ENCODE peak calls at places on chromosomes 7 and 10, in five cellular contexts. K is brain microvascular endothelial cell, O is adrenal gland, H is tibial artery, D is endothelial cell of umbilical vein. Y is an unnamed sample.
A peak's percentile ranks its signal among the peaks of the same experiment; 100 is the strongest.

GRCh38 chr10:78178940-78179339 is 145.3 kb downstream of the RPS24 start:
- DNase-seq in K (peak; percentile 4), O (peak; percentile 34), D (no peak), H (no peak), Y (peak; percentile 26)

GRCh38 chr7:103413407-103413806 is 32.6 kb downstream of the SLC26A5 start:
- DNase-seq in D (no peak), O (no peak), K (no peak), H (no peak), Y (no peak)

GRCh38 chr7:16356241-16356958 is 64.9 kb downstream of the CRPPA start:
- DNase-seq in H (no peak), K (peak; percentile 9), D (no peak), O (no peak), Y (no peak)

GRCh38 chr10:119818889-119819270 is 53.8 kb downstream of the MCMBP start:
- DNase-seq in D (no peak), H (no peak), K (no peak), O (no peak), Y (no peak)

GRCh38 chr7:121609208-121609607 is 213.1 kb upstream of the FAM3C start:
- DNase-seq in O (no peak), K (no peak), D (no peak), H (no peak), Y (no peak)

GRCh38 chr10:28559661-28560060 is 26.7 kb downstream of the WAC start:
- DNase-seq in H (no peak), O (no peak), K (no peak), D (no peak), Y (peak; percentile 48)

GRCh38 chr10:4651404-4652037 is 174.5 kb upstream of the AKR1E2 start:
- DNase-seq in O (no peak), K (no peak), D (no peak), H (no peak), Y (peak; percentile 31)

GRCh38 chr7:47371733-47372368 is 210.1 kb downstream of the TNS3 start:
- DNase-seq in H (peak; percentile 36), K (peak; percentile 81), O (peak; percentile 89), D (peak; percentile 32), Y (peak; percentile 80)

GRCh38 chr10:13839430-13839986 is 252.7 kb downstream of the PRPF18 start:
- DNase-seq in K (peak; percentile 93), H (peak; percentile 40), D (peak; percentile 68), O (no peak), Y (peak; percentile 21)

GRCh38 chr10:43238462-43238861 is 28.4 kb downstream of the RASGEF1A start:
- DNase-seq in H (peak; percentile 7), K (no peak), O (peak; percentile 11), D (no peak), Y (no peak)

GRCh38 chr7:24284699-24285506 is 913 bp downstream of the NPY start:
- DNase-seq in K (no peak), H (no peak), O (no peak), D (no peak), Y (no peak)

GRCh38 chr10:47396311-47396717 is 12.2 kb upstream of the ZNF488 start:
- DNase-seq in D (no peak), K (no peak), H (no peak), O (no peak), Y (peak; percentile 67)

GRCh38 chr10:7251696-7252465 is 159.0 kb downstream of the SFMBT2 start:
- DNase-seq in O (peak; percentile 59), D (no peak), K (no peak), H (no peak), Y (no peak)

GRCh38 chr10:133366751-133367150 is 6.4 kb downstream of the ECHS1 start:
- DNase-seq in K (no peak), D (no peak), O (no peak), H (no peak), Y (no peak)

GRCh38 chr10:97463363-97464132 is 17.6 kb downstream of the ZDHHC16 start:
- DNase-seq in D (peak; percentile 68), O (peak; percentile 62), K (peak; percentile 35), H (no peak), Y (peak; percentile 77)

GRCh38 chr10:29328988-29329387 is 40.1 kb downstream of the LYZL1 start:
- DNase-seq in O (no peak), D (no peak), K (peak; percentile 20), H (peak; percentile 66), Y (no peak)

GRCh38 chr10:70233939-70234300 is 691 bp upstream of the PPA1 start:
- DNase-seq in H (no peak), O (no peak), D (no peak), K (no peak), Y (no peak)

GRCh38 chr10:101824736-101825135 is 6.5 kb upstream of the OGA start:
- DNase-seq in O (no peak), K (no peak), D (no peak), H (no peak), Y (no peak)

GRCh38 chr7:151895008-151895661 is 18.2 kb upstream of the PRKAG2 start:
- DNase-seq in D (no peak), K (no peak), H (no peak), O (no peak), Y (peak; percentile 26)

GRCh38 chr10:76301950-76302349 is 870.5 kb downstream of the LRMDA start:
- DNase-seq in O (no peak), D (no peak), H (no peak), K (no peak), Y (no peak)

GRCh38 chr7:91248996-91249395 is 15.2 kb upstream of the FZD1 start:
- DNase-seq in K (no peak), H (no peak), D (no peak), O (no peak), Y (no peak)

GRCh38 chr7:108367946-108368345 is 88.3 kb downstream of the NRCAM start:
- DNase-seq in D (no peak), H (no peak), K (no peak), O (no peak), Y (no peak)

GRCh38 chr10:30639946-30640786 is 10.6 kb upstream of the LYZL2 start:
- DNase-seq in O (no peak), H (no peak), D (peak; percentile 86), K (peak; percentile 45), Y (peak; percentile 30)

GRCh38 chr10:34217524-34217923 is 597.6 kb downstream of the PARD3 start:
- DNase-seq in O (no peak), H (no peak), D (no peak), K (no peak), Y (no peak)

GRCh38 chr7:2825595-2826227 is 18.4 kb downstream of the GNA12 start:
- DNase-seq in H (no peak), D (no peak), O (no peak), K (no peak), Y (no peak)

GRCh38 chr10:50431118-50431517 is 179.8 kb upstream of the ASAH2 start:
- DNase-seq in H (no peak), D (peak; percentile 73), K (no peak), O (no peak), Y (no peak)

GRCh38 chr7:134948246-134948645 is 38.1 kb upstream of the AGBL3 start:
- DNase-seq in H (no peak), D (no peak), K (no peak), O (no peak), Y (no peak)

GRCh38 chr10:64316833-64317232 is 795.6 kb downstream of the REEP3 start:
- DNase-seq in O (no peak), K (no peak), D (no peak), H (no peak), Y (no peak)

GRCh38 chr7:114460021-114460420 is 45.4 kb downstream of the FOXP2 start:
- DNase-seq in K (no peak), D (no peak), H (no peak), O (no peak), Y (no peak)
- H3K27ac ChIP-seq in K (no peak overlapping the region), D (no peak overlapping the region), H (no peak overlapping the region), O (no peak overlapping the region), Y (no peak overlapping the region)

GRCh38 chr7:100428199-100428966 is at the start of gene ZCWPW1:
- DNase-seq in O (peak; percentile 97), K (peak; percentile 96), D (peak; percentile 96), H (peak; percentile 96), Y (peak; percentile 96)
- TF ChIP-seq CTCF in O (no peak), K (no peak), D (no peak), H (no peak), Y (no peak)

GRCh38 chr7:44872787-44873186 is 12.5 kb downstream of the PURB start:
- DNase-seq in O (no peak), D (no peak), K (no peak), H (no peak), Y (no peak)

GRCh38 chr7:44867073-44867990 is 18.0 kb downstream of the PURB start:
- DNase-seq in K (peak; percentile 95), H (no peak), O (peak; percentile 81), D (peak; percentile 60), Y (peak; percentile 71)
- H3K27ac ChIP-seq in K (peak overlapping the region; percentile 15), H (no peak overlapping the region), O (peak overlapping the region; percentile 32), D (no peak overlapping the region), Y (peak overlapping the region; percentile 46)

DNA sequence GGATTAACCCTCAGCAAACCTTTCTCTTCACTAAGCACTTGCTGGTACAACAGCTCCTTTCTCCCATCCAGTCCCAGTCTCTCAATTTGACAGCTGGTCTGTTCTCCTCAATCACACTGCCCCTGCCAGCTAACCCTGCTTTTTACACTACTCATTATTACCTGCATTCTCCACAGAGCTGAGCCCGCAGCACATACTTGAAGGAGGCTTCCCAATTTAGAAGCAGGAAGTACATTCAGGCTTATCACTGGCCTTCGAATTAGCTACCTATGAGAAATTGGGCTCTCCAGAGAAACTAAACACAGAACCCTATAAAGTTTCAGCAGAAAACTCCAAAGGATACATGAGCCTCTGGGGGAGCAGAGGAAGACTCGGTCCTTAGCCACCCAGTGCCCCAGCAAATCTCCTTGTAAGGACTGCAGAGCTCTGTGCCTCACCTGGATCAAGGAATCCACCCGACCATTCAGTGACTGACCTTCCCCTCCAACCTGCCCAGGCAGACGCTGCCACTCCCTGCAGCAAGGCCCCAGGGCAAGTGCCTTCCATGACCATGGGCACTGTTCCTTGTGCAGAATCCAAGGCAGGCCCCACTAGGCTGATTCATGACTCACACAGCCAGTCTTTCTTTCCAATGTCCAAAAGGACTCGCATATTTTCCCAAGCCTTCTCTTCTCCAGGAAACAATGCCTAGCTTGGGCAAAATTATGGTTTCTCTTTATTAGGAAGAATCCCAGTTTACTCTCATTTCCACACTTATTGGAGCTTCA is 68.0 kb downstream of the VOPP1 start:
- DNase-seq in O (no peak), D (no peak), K (peak; percentile 25), H (no peak), Y (peak; percentile 25)
- TF ChIP-seq CTCF in O (no peak), D (no peak), K (no peak), H (no peak), Y (no peak)

GRCh38 chr7:116259821-116260440 is 49.6 kb downstream of the TES start:
- DNase-seq in H (no peak), D (peak; percentile 36), O (no peak), K (peak; percentile 57), Y (peak; percentile 91)
- H3K27ac ChIP-seq in H (no peak overlapping the region), D (peak overlapping the region; percentile 69), O (no peak overlapping the region), K (peak overlapping the region; percentile 63), Y (no peak overlapping the region)

GRCh38 chr7:20146461-20146860 is 70.7 kb downstream of the MACC1 start:
- DNase-seq in K (no peak), D (no peak), H (no peak), O (no peak), Y (no peak)
- TF ChIP-seq CTCF in K (no peak), D (no peak), H (no peak), O (no peak), Y (no peak)